ENCODE peak calls at places on chromosomes 13 and 19, in eight cellular contexts. Y is fibroblast of lung; I is ovary; L is IMR-90; M is naive thymus-derived CD4-positive, alpha-beta T cell; P is mesendoderm; W is cardiac muscle cell; C is CD4-positive, CD25-positive, alpha-beta regulatory T cell. U is an unnamed sample.

GRCh38 chr13:100954430-100955361 is 280.1 kb upstream of the TMTC4 start:
- DNase-seq in Y (no peak), I (no peak), L (peak; percentile 4), M (no peak), P (no peak), W (peak; percentile 61), C (no peak), U (no peak)

GRCh38 chr19:12994701-12995595 is at the start of gene NFIX:
- DNase-seq in Y (peak; percentile 59), I (peak; percentile 76), L (peak; percentile 39), M (peak; percentile 49), P (no peak), W (peak; percentile 80), C (peak; percentile 42), U (peak; percentile 81)

GRCh38 chr19:42122691-42123607 is 9.3 kb downstream of the POU2F2 start:
- DNase-seq in Y (no peak), I (no peak), L (no peak), M (no peak), P (no peak), W (no peak), C (peak; percentile 85), U (no peak)

GRCh38 chr19:41627966-41628675 is 1.2 kb upstream of the CEACAM4 start:
- DNase-seq in Y (no peak), I (no peak), L (no peak), M (no peak), P (no peak), W (no peak), C (no peak), U (no peak)

GRCh38 chr19:38830039-38830733 is 1.4 kb downstream of the ECH1 start:
- DNase-seq in Y (peak; percentile 73), I (no peak), L (peak; percentile 65), M (no peak), P (no peak), W (no peak), C (no peak), U (no peak)

GRCh38 chr13:92950771-92951170 is 275.8 kb upstream of the GPC6 start:
- DNase-seq in Y (no peak), I (no peak), L (no peak), M (no peak), P (no peak), W (no peak), C (no peak), U (no peak)

GRCh38 chr19:12773571-12773970 is 1.8 kb downstream of the HOOK2 start:
- DNase-seq in Y (no peak), I (no peak), L (peak; percentile 35), M (no peak), P (peak; percentile 69), W (no peak), C (peak; percentile 49), U (no peak)

GRCh38 chr19:18265611-18265981 is 8.7 kb downstream of the IQCN start:
- DNase-seq in Y (no peak), I (no peak), L (no peak), M (no peak), P (no peak), W (no peak), C (no peak), U (no peak)

GRCh38 chr13:43792456-43792855 is 5.7 kb upstream of the ENOX1 start:
- DNase-seq in Y (peak; percentile 14), I (no peak), L (no peak), M (no peak), P (no peak), W (no peak), C (no peak), U (no peak)

GRCh38 chr13:111322001-111322915 is 1.8 kb downstream of the TEX29 start:
- DNase-seq in Y (no peak), I (no peak), L (no peak), M (no peak), P (no peak), W (no peak), C (no peak), U (peak; percentile 46)

GRCh38 chr13:42852102-42852501 is 70.7 kb downstream of the FAM216B start:
- DNase-seq in Y (no peak), I (no peak), L (no peak), M (no peak), P (no peak), W (no peak), C (no peak), U (no peak)

GRCh38 chr19:5823579-5824281 is 15.8 kb downstream of the FUT6 start:
- DNase-seq in Y (no peak), I (no peak), L (no peak), M (no peak), P (peak; percentile 47), W (no peak), C (no peak), U (no peak)

GRCh38 chr19:46373573-46374359 is 26.9 kb downstream of the PPP5C start:
- DNase-seq in Y (no peak), I (no peak), L (peak; percentile 50), M (no peak), P (peak; percentile 95), W (no peak), C (no peak), U (peak; percentile 86)

GRCh38 chr13:30442854-30443379 is 20.6 kb downstream of the UBE2L5 start:
- DNase-seq in Y (no peak), I (no peak), L (no peak), M (no peak), P (no peak), W (no peak), C (no peak), U (no peak)

GRCh38 chr13:22403144-22403543 is 732.3 kb downstream of the FGF9 start:
- DNase-seq in Y (no peak), I (no peak), L (no peak), M (no peak), P (no peak), W (no peak), C (no peak), U (no peak)

GRCh38 chr19:49338023-49338677 is 2.9 kb downstream of the CD37 start:
- DNase-seq in Y (no peak), I (no peak), L (no peak), M (no peak), P (peak; percentile 69), W (peak; percentile 21), C (no peak), U (peak; percentile 44)

GRCh38 chr19:11091343-11092153 is 2.3 kb downstream of the LDLR start:
- DNase-seq in Y (peak; percentile 83), I (peak; percentile 58), L (peak; percentile 90), M (peak; percentile 33), P (peak; percentile 97), W (no peak), C (peak; percentile 67), U (peak; percentile 70)

GRCh38 chr19:54138777-54139256 is 1.3 kb downstream of the CNOT3 start:
- DNase-seq in Y (no peak), I (no peak), L (no peak), M (no peak), P (peak; percentile 17), W (no peak), C (no peak), U (no peak)

GRCh38 chr19:54136086-54136863 is 1.3 kb upstream of the CNOT3 start:
- DNase-seq in Y (peak; percentile 14), I (no peak), L (peak; percentile 16), M (no peak), P (peak; percentile 54), W (no peak), C (no peak), U (no peak)

GRCh38 chr19:54137913-54138776 is 583 bp downstream of the CNOT3 start:
- DNase-seq in Y (no peak), I (no peak), L (no peak), M (no peak), P (peak; percentile 27), W (peak; percentile 37), C (peak; percentile 28), U (no peak)

GRCh38 chr19:54137114-54137912 is at the start of gene CNOT3:
- DNase-seq in Y (peak; percentile 100), I (peak; percentile 99), L (peak; percentile 100), M (peak; percentile 90), P (peak; percentile 100), W (peak; percentile 100), C (peak; percentile 100), U (peak; percentile 100)

GRCh38 chr19:54136864-54137113 is 773 bp upstream of the CNOT3 start:
- DNase-seq in Y (no peak), I (no peak), L (no peak), M (no peak), P (no peak), W (no peak), C (no peak), U (no peak)
- H3K4me3 ChIP-seq in Y (peak overlapping the region; percentile 58), I (peak overlapping the region; percentile 34), L (peak overlapping the region; percentile 49), M (peak overlapping the region; percentile 57), P (peak overlapping the region; percentile 50), W (peak overlapping the region; percentile 46), C (peak overlapping the region; percentile 88), U (peak overlapping the region; percentile 13)

GRCh38 chr19:34512254-34512796 is 30.8 kb downstream of the WTIP start:
- DNase-seq in Y (no peak), I (no peak), L (no peak), M (no peak), P (no peak), W (no peak), C (no peak), U (no peak)
- H3K36me3 ChIP-seq in Y (no peaks in the 10 kb centered on the region), I (no peaks in the 10 kb centered on the region), L (no peaks in the 10 kb centered on the region), M (no peaks in the 10 kb centered on the region), P (no peaks in the 10 kb centered on the region), W (no peaks in the 10 kb centered on the region), C (no peaks in the 10 kb centered on the region), U (no peaks in the 10 kb centered on the region)

GRCh38 chr19:8332976-8333770 is 9.9 kb downstream of the KANK3 start:
- DNase-seq in Y (no peak), I (no peak), L (no peak), M (no peak), P (no peak), W (no peak), C (no peak), U (no peak)

GRCh38 chr19:8334458-8335342 is 8.4 kb downstream of the KANK3 start:
- DNase-seq in Y (peak; percentile 77), I (no peak), L (peak; percentile 74), M (no peak), P (peak; percentile 87), W (peak; percentile 72), C (peak; percentile 49), U (no peak)

GRCh38 chr19:8335343-8336071 is 7.6 kb downstream of the KANK3 start:
- DNase-seq in Y (no peak), I (no peak), L (no peak), M (no peak), P (no peak), W (peak; percentile 18), C (peak; percentile 50), U (no peak)

GRCh38 chr19:8336072-8336569 is 6.9 kb downstream of the KANK3 start:
- DNase-seq in Y (no peak), I (no peak), L (no peak), M (no peak), P (no peak), W (no peak), C (no peak), U (no peak)

GRCh38 chr19:8333771-8334457 is 9.1 kb downstream of the KANK3 start:
- DNase-seq in Y (no peak), I (no peak), L (no peak), M (no peak), P (no peak), W (peak; percentile 34), C (no peak), U (no peak)
- H3K4me3 ChIP-seq in Y (no peak overlapping the region), I (no peak overlapping the region), L (no peak overlapping the region), M (no peak overlapping the region), P (no peak overlapping the region), W (no peak overlapping the region), C (no peak overlapping the region), U (no peak overlapping the region)

DNA sequence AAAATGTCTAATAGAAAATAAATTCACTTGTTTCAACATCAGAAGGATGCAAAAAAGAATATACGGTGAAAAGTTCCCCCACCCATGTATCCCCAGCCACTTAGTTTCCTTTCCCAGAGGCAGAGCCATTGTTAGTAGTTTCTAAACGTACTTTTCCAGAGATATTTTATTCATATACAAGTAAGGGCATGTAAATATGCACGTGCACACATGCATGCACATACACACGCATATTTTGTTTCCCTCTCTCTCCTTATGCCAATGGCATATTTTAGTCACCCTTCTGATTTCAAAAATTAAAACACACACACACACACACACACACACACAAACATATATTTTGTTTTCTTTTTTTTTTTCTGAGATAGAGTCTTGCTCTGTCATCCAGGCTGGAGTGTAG is 147.4 kb downstream of the PDS5B start:
- DNase-seq in Y (no peak), I (no peak), L (no peak), M (no peak), P (no peak), W (no peak), C (no peak), U (no peak)
- H3K36me3 ChIP-seq in Y (no peaks in the 10 kb centered on the region), I (no peaks in the 10 kb centered on the region), L (no peaks in the 10 kb centered on the region), M (no peaks in the 10 kb centered on the region), P (no peaks in the 10 kb centered on the region), W (no peaks in the 10 kb centered on the region), C (no peaks in the 10 kb centered on the region), U (no peaks in the 10 kb centered on the region)